ENCODE peak calls at places on chromosomes 2 and 18, in four cellular contexts. One of them, this sample, is unnamed.

GRCh38 chr2:236252521-236252920 is 11.7 kb downstream of the ASB18 start:
- DNase-seq in non-pigmented ciliary epithelial cell: no peak
- DNase-seq in NCI-H2081: no peak
- DNase-seq in ovary: no peak
- DNase-seq in this sample: no peak

GRCh38 chr2:56390644-56391043 is 206.9 kb downstream of the CCDC85A start:
- DNase-seq in NCI-H2081: no peak
- DNase-seq in non-pigmented ciliary epithelial cell: no peak
- DNase-seq in ovary: no peak
- DNase-seq in this sample: no peak

GRCh38 chr18:29892960-29893558 is 1149.5 kb downstream of the DSC3 start:
- DNase-seq in NCI-H2081: no peak
- DNase-seq in ovary: no peak
- DNase-seq in non-pigmented ciliary epithelial cell: no peak
- DNase-seq in this sample: peak

GRCh38 chr2:240503848-240504247 is 53.9 kb downstream of the ANKMY1 start:
- DNase-seq in NCI-H2081: no peak
- DNase-seq in non-pigmented ciliary epithelial cell: no peak
- DNase-seq in ovary: no peak
- DNase-seq in this sample: no peak

GRCh38 chr2:28333606-28334526 is 58.8 kb upstream of the FOSL2 start:
- DNase-seq in ovary: peak
- DNase-seq in NCI-H2081: no peak
- DNase-seq in non-pigmented ciliary epithelial cell: no peak
- DNase-seq in this sample: peak

GRCh38 chr18:8718401-8718913 is 13.1 kb downstream of the MTCL1 start:
- DNase-seq in NCI-H2081: no peak
- DNase-seq in non-pigmented ciliary epithelial cell: no peak
- DNase-seq in ovary: no peak
- DNase-seq in this sample: no peak

GRCh38 chr2:144936442-144936841 is 416.5 kb upstream of the ZEB2 start:
- DNase-seq in NCI-H2081: no peak
- DNase-seq in non-pigmented ciliary epithelial cell: no peak
- DNase-seq in ovary: no peak
- DNase-seq in this sample: no peak

GRCh38 chr2:234731236-234731635 is 220.6 kb upstream of the SH3BP4 start:
- DNase-seq in ovary: no peak
- DNase-seq in non-pigmented ciliary epithelial cell: no peak
- DNase-seq in NCI-H2081: no peak
- DNase-seq in this sample: no peak

This sample was measured in myocyte.